ENCODE peak calls at places on chromosomes 4 and X, in seven cellular contexts. D is PC-9, M is tibial artery, Y is AG09309, N is foreskin fibroblast, P is BJ, Q is stomach. G is an unnamed sample.
A peak's percentile ranks its signal among the peaks of the same experiment; 100 is the strongest.

GRCh38 chr4:99205104-99205979 is 13.7 kb downstream of the ADH6 start:
- DNase-seq in D (no peak), M (peak; percentile 79), Y (no peak), N (peak; percentile 35), P (no peak), Q (no peak), G (no peak)

GRCh38 chr4:83851261-83852084 is 315.6 kb downstream of the GPAT3 start:
- DNase-seq in D (peak; percentile 40), M (no peak), Y (no peak), N (no peak), P (no peak), Q (no peak), G (peak; percentile 68)

GRCh38 chrX:42746606-42747005 is 31.4 kb downstream of the PPP1R2C start:
- DNase-seq in D (no peak), M (no peak), Y (peak; percentile 47), N (peak; percentile 67), P (peak; percentile 47), Q (no peak), G (no peak)

GRCh38 chrX:41480508-41481260 is 33.5 kb downstream of the NYX start:
- DNase-seq in D (no peak), M (no peak), Y (no peak), N (no peak), P (no peak), Q (no peak), G (no peak)

GRCh38 chrX:39174761-39175417 is 373.6 kb downstream of the MID1IP1 start:
- DNase-seq in D (no peak), M (no peak), Y (no peak), N (no peak), P (no peak), Q (peak; percentile 38), G (no peak)

GRCh38 chr4:188400456-188400855 is 261.2 kb downstream of the TRIML1 start:
- DNase-seq in D (no peak), M (no peak), Y (no peak), N (no peak), P (no peak), Q (no peak), G (no peak)

GRCh38 chr4:7193040-7193958 is 961 bp downstream of the SORCS2 start:
- DNase-seq in D (peak; percentile 44), M (peak; percentile 73), Y (no peak), N (no peak), P (no peak), Q (no peak), G (no peak)

GRCh38 chr4:70629469-70630090 is 1.0 kb downstream of the ENAM start:
- DNase-seq in D (no peak), M (no peak), Y (no peak), N (no peak), P (no peak), Q (no peak), G (no peak)

GRCh38 chr4:8230033-8230432 is 30.9 kb downstream of the SH3TC1 start:
- DNase-seq in D (no peak), M (no peak), Y (no peak), N (no peak), P (no peak), Q (no peak), G (no peak)

GRCh38 chr4:8228319-8229250 is 29.5 kb downstream of the SH3TC1 start:
- DNase-seq in D (peak; percentile 57), M (no peak), Y (peak; percentile 53), N (peak; percentile 60), P (peak; percentile 39), Q (peak; percentile 94), G (peak; percentile 50)

GRCh38 chr4:8227771-8228318 is 28.8 kb downstream of the SH3TC1 start:
- DNase-seq in D (no peak), M (no peak), Y (no peak), N (no peak), P (no peak), Q (no peak), G (no peak)

GRCh38 chr4:8230891-8231290 is 31.8 kb downstream of the SH3TC1 start:
- DNase-seq in D (no peak), M (no peak), Y (no peak), N (no peak), P (no peak), Q (no peak), G (no peak)

DNA sequence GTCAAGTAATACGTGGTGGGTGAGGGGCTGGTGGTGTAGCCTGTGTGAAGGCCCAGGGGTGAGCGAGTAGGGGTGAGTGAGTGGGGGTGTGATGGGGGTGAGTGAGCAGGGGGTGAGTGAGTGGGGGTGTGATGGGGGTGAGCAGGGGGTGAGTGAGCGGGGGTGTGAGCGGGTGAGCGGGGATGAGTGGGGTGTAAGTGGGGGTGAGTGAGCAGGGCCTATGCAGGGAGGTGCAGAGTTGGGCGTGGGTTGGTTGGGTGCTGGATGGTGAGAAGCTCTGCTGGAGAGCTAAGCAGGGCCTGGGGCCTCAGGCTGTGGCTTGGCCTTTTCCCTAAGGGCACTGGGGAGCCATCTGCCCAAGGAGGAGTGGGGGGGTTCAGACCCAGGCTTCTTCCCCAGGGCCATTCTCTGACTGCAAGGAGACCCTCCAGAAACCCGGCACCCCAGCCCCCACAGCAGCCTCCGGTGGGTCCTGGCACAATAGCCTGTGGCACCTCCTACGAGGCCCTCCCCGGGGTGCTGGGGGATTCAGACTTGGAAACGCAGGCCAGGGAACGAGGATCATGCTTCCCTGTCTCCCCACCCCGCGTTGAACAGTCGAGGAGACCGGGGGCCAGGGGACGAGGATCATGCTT is 30.4 kb downstream of the SH3TC1 start:
- DNase-seq in D (no peak), M (no peak), Y (no peak), N (no peak), P (no peak), Q (no peak), G (no peak)
- H3K4me3 ChIP-seq in D (no peak overlapping the region), M (no peak overlapping the region), Y (no peak overlapping the region), N (no peak overlapping the region), P (no peak overlapping the region), Q (no peak overlapping the region), G (no peak overlapping the region)

DNA sequence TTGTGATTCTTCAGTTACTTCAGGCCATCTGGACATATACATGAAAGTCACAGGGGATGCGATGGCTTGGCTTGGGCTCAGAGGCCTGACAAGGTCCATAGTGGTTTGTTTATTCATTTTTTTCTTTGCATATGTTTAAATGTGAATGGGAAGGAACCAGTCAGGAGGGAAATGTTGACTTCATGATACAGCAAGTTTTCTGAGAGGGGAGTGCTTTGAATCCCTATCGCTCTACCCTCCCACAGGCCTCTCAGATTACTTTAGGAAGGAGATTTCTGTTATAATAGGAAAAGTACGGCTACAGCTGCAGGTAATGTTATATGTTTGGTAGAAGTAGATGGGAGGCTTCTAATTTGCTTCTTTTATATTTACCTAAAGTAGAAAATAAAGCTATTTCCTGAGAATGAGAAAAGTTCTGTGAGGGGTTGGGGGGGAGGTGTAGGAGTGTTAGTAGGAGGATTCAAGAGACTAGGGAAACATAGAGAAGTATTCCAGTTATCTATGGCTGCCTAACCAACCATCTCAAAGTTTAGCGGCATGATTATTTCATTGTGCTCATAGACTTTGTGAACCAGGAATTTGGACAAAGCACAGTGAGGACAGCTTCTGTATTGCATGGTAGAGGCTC is 323.0 kb downstream of the RAPGEF2 start:
- DNase-seq in D (no peak), M (no peak), Y (no peak), N (no peak), P (no peak), Q (no peak), G (no peak)
- TF ChIP-seq CTCF in D (no peak), M (no peak), Y (no peak), N (no peak), P (no peak), Q (no peak), G (no peak)

GRCh38 chrX:71912156-71912555 is 1.5 kb downstream of the NHSL2 start:
- DNase-seq in D (no peak), M (no peak), Y (no peak), N (no peak), P (no peak), Q (no peak), G (no peak)

GRCh38 chrX:71911023-71911730 is 532 bp downstream of the NHSL2 start:
- DNase-seq in D (no peak), M (no peak), Y (no peak), N (no peak), P (no peak), Q (no peak), G (no peak)

GRCh38 chrX:71909956-71910355 is 689 bp upstream of the NHSL2 start:
- DNase-seq in D (no peak), M (no peak), Y (no peak), N (no peak), P (no peak), Q (no peak), G (no peak)

GRCh38 chrX:71911731-71912050 is 1.0 kb downstream of the NHSL2 start:
- DNase-seq in D (no peak), M (no peak), Y (no peak), N (no peak), P (no peak), Q (no peak), G (no peak)

GRCh38 chrX:71910526-71911022 is at the start of gene NHSL2:
- DNase-seq in D (no peak), M (peak; percentile 64), Y (no peak), N (no peak), P (no peak), Q (no peak), G (no peak)
- H3K4me3 ChIP-seq in D (no peak within 1 kb of the TSS), M (peak within 1 kb of the TSS; percentile 45), Y (peak within 1 kb of the TSS; percentile 62), N (peak within 1 kb of the TSS; percentile 45), P (peak within 1 kb of the TSS; percentile 38), Q (peak within 1 kb of the TSS; percentile 52), G (peak within 1 kb of the TSS; percentile 37)

DNA sequence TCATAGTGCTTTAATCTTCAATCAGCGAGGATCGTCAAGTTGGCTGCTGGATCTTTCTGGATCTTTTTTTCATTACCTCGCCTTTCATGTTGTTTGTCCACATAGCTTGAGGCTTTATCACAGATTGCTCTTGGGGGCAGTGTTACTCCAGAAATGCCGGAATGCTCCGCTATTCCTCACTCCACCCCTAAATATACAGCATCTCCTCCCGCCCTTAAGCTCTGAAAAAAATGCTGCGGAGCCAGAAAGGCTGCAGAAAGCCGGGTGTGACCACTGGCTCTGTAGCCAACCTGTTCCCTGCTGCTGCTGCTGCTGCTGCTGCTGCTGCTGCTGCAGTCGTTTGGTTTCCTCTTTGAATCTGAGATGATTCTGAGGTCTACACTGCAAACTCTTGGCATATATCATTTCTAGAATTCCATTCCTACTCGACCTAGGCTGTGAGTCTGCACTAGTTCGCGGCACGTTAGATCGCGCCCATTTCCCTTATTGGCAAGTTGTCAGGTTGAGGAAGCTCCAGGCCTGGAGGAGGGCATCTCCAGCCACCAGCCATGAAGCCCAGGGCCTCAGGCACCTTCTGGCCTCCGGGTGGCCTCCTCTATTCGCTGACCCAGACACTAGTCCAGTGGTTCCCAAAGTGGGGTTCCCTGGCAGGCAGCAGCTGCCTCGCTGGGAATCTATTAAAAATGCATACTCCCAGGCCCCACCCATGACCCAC is 34.2 kb downstream of the WDR13 start:
- DNase-seq in D (peak; percentile 77), M (peak; percentile 82), Y (peak; percentile 60), N (peak; percentile 80), P (peak; percentile 53), Q (peak; percentile 75), G (peak; percentile 87)
- TF ChIP-seq CTCF in D (peak; percentile 58), M (peak; percentile 33), Y (peak; percentile 54), N (peak; percentile 55), P (peak; percentile 51), Q (peak; percentile 29), G (peak; percentile 55)

G was measured in astrocyte of the cerebellum.